ENCODE peak calls at places on chromosomes 5 and 9, in eight cellular contexts. One of them, this sample, is unnamed.

GRCh38 chr9:129281506-129282145 is 103.6 kb upstream of the IER5L start:
- DNase-seq in endodermal cell: peak; percentile 45
- DNase-seq in right lobe of liver: no peak
- DNase-seq in Peyer's patch: peak; percentile 21
- DNase-seq in psoas muscle: no peak
- DNase-seq in GM23338: no peak
- DNase-seq in endothelial cell of umbilical vein: no peak
- DNase-seq in mammary epithelial cell: no peak
- DNase-seq in this sample: no peak

GRCh38 chr9:131398204-131398603 is 4.3 kb downstream of the PRRC2B start:
- DNase-seq in right lobe of liver: no peak
- DNase-seq in mammary epithelial cell: peak; percentile 68
- DNase-seq in psoas muscle: no peak
- DNase-seq in GM23338: no peak
- DNase-seq in Peyer's patch: no peak
- DNase-seq in endodermal cell: no peak
- DNase-seq in endothelial cell of umbilical vein: peak; percentile 49
- DNase-seq in this sample: no peak

GRCh38 chr9:134670042-134670525 is 28.5 kb downstream of the COL5A1 start:
- DNase-seq in Peyer's patch: no peak
- DNase-seq in endothelial cell of umbilical vein: peak; percentile 26
- DNase-seq in GM23338: no peak
- DNase-seq in endodermal cell: no peak
- DNase-seq in mammary epithelial cell: peak; percentile 42
- DNase-seq in psoas muscle: no peak
- DNase-seq in right lobe of liver: no peak
- DNase-seq in this sample: no peak

GRCh38 chr9:124593080-124594058 is 86.2 kb upstream of the NR5A1 start:
- DNase-seq in mammary epithelial cell: no peak
- DNase-seq in endothelial cell of umbilical vein: no peak
- DNase-seq in endodermal cell: peak; percentile 77
- DNase-seq in GM23338: peak; percentile 93
- DNase-seq in Peyer's patch: no peak
- DNase-seq in right lobe of liver: no peak
- DNase-seq in psoas muscle: no peak
- DNase-seq in this sample: no peak

GRCh38 chr9:37992924-37993349 is 76.1 kb downstream of the SHB start:
- DNase-seq in endodermal cell: no peak
- DNase-seq in right lobe of liver: no peak
- DNase-seq in Peyer's patch: peak; percentile 7
- DNase-seq in endothelial cell of umbilical vein: peak; percentile 80
- DNase-seq in psoas muscle: no peak
- DNase-seq in mammary epithelial cell: no peak
- DNase-seq in GM23338: no peak
- DNase-seq in this sample: no peak

GRCh38 chr5:59296317-59297264 is 596.9 kb downstream of the PDE4D start:
- DNase-seq in Peyer's patch: no peak
- DNase-seq in psoas muscle: no peak
- DNase-seq in endothelial cell of umbilical vein: peak; percentile 83
- DNase-seq in GM23338: no peak
- DNase-seq in mammary epithelial cell: peak; percentile 62
- DNase-seq in right lobe of liver: no peak
- DNase-seq in endodermal cell: no peak
- DNase-seq in this sample: no peak

GRCh38 chr9:6024035-6024554 is 8.7 kb upstream of the RANBP6 start:
- DNase-seq in psoas muscle: no peak
- DNase-seq in right lobe of liver: no peak
- DNase-seq in GM23338: peak; percentile 67
- DNase-seq in mammary epithelial cell: no peak
- DNase-seq in Peyer's patch: no peak
- DNase-seq in endodermal cell: peak; percentile 58
- DNase-seq in endothelial cell of umbilical vein: peak; percentile 22
- DNase-seq in this sample: no peak

GRCh38 chr5:146662229-146662628 is 146.2 kb upstream of the GPR151 start:
- DNase-seq in right lobe of liver: no peak
- DNase-seq in GM23338: peak; percentile 72
- DNase-seq in mammary epithelial cell: peak; percentile 22
- DNase-seq in endothelial cell of umbilical vein: peak; percentile 51
- DNase-seq in psoas muscle: no peak
- DNase-seq in Peyer's patch: no peak
- DNase-seq in endodermal cell: no peak
- DNase-seq in this sample: no peak

GRCh38 chr5:87195104-87195581 is 72.5 kb upstream of the RASA1 start:
- DNase-seq in GM23338: no peak
- DNase-seq in endodermal cell: no peak
- DNase-seq in right lobe of liver: no peak
- DNase-seq in mammary epithelial cell: peak; percentile 53
- DNase-seq in psoas muscle: no peak
- DNase-seq in endothelial cell of umbilical vein: peak; percentile 85
- DNase-seq in Peyer's patch: no peak
- DNase-seq in this sample: no peak

GRCh38 chr9:130732793-130733221 is 39.2 kb downstream of the EXOSC2 start:
- DNase-seq in endodermal cell: no peak
- DNase-seq in psoas muscle: no peak
- DNase-seq in Peyer's patch: no peak
- DNase-seq in mammary epithelial cell: no peak
- DNase-seq in GM23338: no peak
- DNase-seq in right lobe of liver: no peak
- DNase-seq in endothelial cell of umbilical vein: peak; percentile 22
- DNase-seq in this sample: no peak

GRCh38 chr5:72346396-72346795 is 26.2 kb downstream of the PTCD2 start:
- DNase-seq in GM23338: no peak
- DNase-seq in psoas muscle: no peak
- DNase-seq in right lobe of liver: peak; percentile 61
- DNase-seq in endothelial cell of umbilical vein: no peak
- DNase-seq in mammary epithelial cell: no peak
- DNase-seq in Peyer's patch: no peak
- DNase-seq in endodermal cell: no peak
- DNase-seq in this sample: no peak

GRCh38 chr5:149803641-149804468 is 73.7 kb downstream of the PPARGC1B start:
- DNase-seq in psoas muscle: no peak
- DNase-seq in Peyer's patch: no peak
- DNase-seq in endodermal cell: no peak
- DNase-seq in mammary epithelial cell: no peak
- DNase-seq in GM23338: no peak
- DNase-seq in endothelial cell of umbilical vein: no peak
- DNase-seq in right lobe of liver: no peak
- DNase-seq in this sample: no peak
- H3K4me1 ChIP-seq in psoas muscle: peaks cover 98% of the 10 kb centered on the region
- H3K4me1 ChIP-seq in Peyer's patch: no peaks in the 10 kb centered on the region
- H3K4me1 ChIP-seq in endodermal cell: peaks cover 14% of the 10 kb centered on the region
- H3K4me1 ChIP-seq in mammary epithelial cell: peaks cover 23% of the 10 kb centered on the region
- H3K4me1 ChIP-seq in GM23338: peaks cover 16% of the 10 kb centered on the region
- H3K4me1 ChIP-seq in endothelial cell of umbilical vein: peaks cover 8% of the 10 kb centered on the region
- H3K4me1 ChIP-seq in right lobe of liver: peaks cover 8% of the 10 kb centered on the region
- H3K4me1 ChIP-seq in this sample: no peaks in the 10 kb centered on the region

DNA sequence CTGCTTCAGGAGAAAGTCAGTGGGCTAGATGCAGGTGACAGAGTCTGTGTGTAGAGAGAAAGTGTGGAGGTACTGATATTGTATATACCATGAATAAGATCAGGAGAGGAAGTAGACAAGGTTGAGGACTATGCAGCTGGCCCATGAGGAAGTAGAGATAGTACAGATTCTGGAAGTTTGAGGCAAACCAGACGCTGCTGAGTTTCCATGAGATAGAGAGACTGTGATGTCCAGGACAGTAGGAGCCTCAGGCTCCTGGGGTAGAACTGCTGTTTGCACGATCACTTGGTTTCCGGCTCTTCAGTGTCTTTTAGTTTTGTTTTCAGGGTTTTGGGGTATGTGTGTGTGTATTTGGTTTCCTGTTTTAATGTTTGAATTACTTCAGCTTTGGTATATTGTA is 13.6 kb downstream of the OTULINL start:
- DNase-seq in GM23338: no peak
- DNase-seq in Peyer's patch: no peak
- DNase-seq in psoas muscle: no peak
- DNase-seq in endodermal cell: no peak
- DNase-seq in mammary epithelial cell: no peak
- DNase-seq in right lobe of liver: no peak
- DNase-seq in endothelial cell of umbilical vein: no peak
- DNase-seq in this sample: peak; percentile 68
- H3K4me3 ChIP-seq in GM23338: no peak overlapping the region
- H3K4me3 ChIP-seq in Peyer's patch: no peak overlapping the region
- H3K4me3 ChIP-seq in psoas muscle: no peak overlapping the region
- H3K4me3 ChIP-seq in endodermal cell: no peak overlapping the region
- H3K4me3 ChIP-seq in mammary epithelial cell: no peak overlapping the region
- H3K4me3 ChIP-seq in right lobe of liver: no peak overlapping the region
- H3K4me3 ChIP-seq in endothelial cell of umbilical vein: no peak overlapping the region
- H3K4me3 ChIP-seq in this sample: peak overlapping the region; percentile 62

DNA sequence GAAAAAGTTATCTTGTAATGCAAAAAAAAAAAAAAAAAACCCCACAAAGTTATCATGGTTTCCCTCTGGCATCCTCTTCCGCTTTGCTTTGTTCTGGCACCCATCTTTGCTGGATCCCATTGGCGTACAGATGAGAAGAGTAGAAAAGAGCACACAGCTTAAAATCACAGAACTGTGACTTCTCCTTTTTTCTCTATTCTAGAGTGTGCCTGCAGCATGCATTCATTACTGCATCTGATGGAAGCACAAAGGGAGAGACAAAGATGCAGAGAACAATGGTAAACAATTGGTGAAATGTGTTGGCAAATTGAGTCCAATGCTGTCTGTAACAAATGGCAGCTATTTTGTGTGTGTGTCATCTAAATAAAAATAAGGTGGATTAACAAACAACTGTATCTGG is 440.8 kb upstream of the PIK3R1 start:
- DNase-seq in endodermal cell: no peak
- DNase-seq in right lobe of liver: no peak
- DNase-seq in mammary epithelial cell: no peak
- DNase-seq in psoas muscle: no peak
- DNase-seq in GM23338: no peak
- DNase-seq in Peyer's patch: no peak
- DNase-seq in endothelial cell of umbilical vein: no peak
- DNase-seq in this sample: no peak
- H3K27ac ChIP-seq in endodermal cell: no peak overlapping the region
- H3K27ac ChIP-seq in right lobe of liver: no peak overlapping the region
- H3K27ac ChIP-seq in mammary epithelial cell: no peak overlapping the region
- H3K27ac ChIP-seq in psoas muscle: peak overlapping the region; percentile 59
- H3K27ac ChIP-seq in GM23338: no peak overlapping the region
- H3K27ac ChIP-seq in Peyer's patch: no peak overlapping the region
- H3K27ac ChIP-seq in endothelial cell of umbilical vein: no peak overlapping the region
- H3K27ac ChIP-seq in this sample: no peak overlapping the region

GRCh38 chr9:128080218-128080617 is 12.2 kb downstream of the SLC25A25 start:
- DNase-seq in Peyer's patch: no peak
- DNase-seq in right lobe of liver: no peak
- DNase-seq in GM23338: no peak
- DNase-seq in mammary epithelial cell: no peak
- DNase-seq in endothelial cell of umbilical vein: no peak
- DNase-seq in endodermal cell: no peak
- DNase-seq in psoas muscle: no peak
- DNase-seq in this sample: no peak
- H3K4me1 ChIP-seq in Peyer's patch: peaks cover 8% of the 10 kb centered on the region
- H3K4me1 ChIP-seq in right lobe of liver: peaks cover 13% of the 10 kb centered on the region
- H3K4me1 ChIP-seq in GM23338: peaks cover 11% of the 10 kb centered on the region
- H3K4me1 ChIP-seq in mammary epithelial cell: peaks cover 14% of the 10 kb centered on the region
- H3K4me1 ChIP-seq in endothelial cell of umbilical vein: peaks cover 18% of the 10 kb centered on the region
- H3K4me1 ChIP-seq in endodermal cell: peaks cover 3% of the 10 kb centered on the region
- H3K4me1 ChIP-seq in psoas muscle: peaks cover 39% of the 10 kb centered on the region
- H3K4me1 ChIP-seq in this sample: no peaks in the 10 kb centered on the region

GRCh38 chr9:110575952-110576351 is 3.6 kb downstream of the SVEP1 start:
- DNase-seq in GM23338: no peak
- DNase-seq in endothelial cell of umbilical vein: peak; percentile 9
- DNase-seq in right lobe of liver: no peak
- DNase-seq in endodermal cell: no peak
- DNase-seq in mammary epithelial cell: no peak
- DNase-seq in Peyer's patch: no peak
- DNase-seq in psoas muscle: no peak
- DNase-seq in this sample: no peak
- H3K4me3 ChIP-seq in GM23338: no peak overlapping the region
- H3K4me3 ChIP-seq in endothelial cell of umbilical vein: no peak overlapping the region
- H3K4me3 ChIP-seq in right lobe of liver: no peak overlapping the region
- H3K4me3 ChIP-seq in endodermal cell: no peak overlapping the region
- H3K4me3 ChIP-seq in mammary epithelial cell: no peak overlapping the region
- H3K4me3 ChIP-seq in Peyer's patch: no peak overlapping the region
- H3K4me3 ChIP-seq in psoas muscle: peak overlapping the region; percentile 62
- H3K4me3 ChIP-seq in this sample: no peak overlapping the region

GRCh38 chr5:17279487-17279886 is 62.1 kb downstream of the BASP1 start:
- DNase-seq in right lobe of liver: no peak
- DNase-seq in Peyer's patch: no peak
- DNase-seq in GM23338: no peak
- DNase-seq in mammary epithelial cell: no peak
- DNase-seq in endodermal cell: no peak
- DNase-seq in endothelial cell of umbilical vein: no peak
- DNase-seq in psoas muscle: no peak
- DNase-seq in this sample: no peak
- H3K27ac ChIP-seq in right lobe of liver: no peak overlapping the region
- H3K27ac ChIP-seq in Peyer's patch: no peak overlapping the region
- H3K27ac ChIP-seq in GM23338: no peak overlapping the region
- H3K27ac ChIP-seq in mammary epithelial cell: no peak overlapping the region
- H3K27ac ChIP-seq in endodermal cell: no peak overlapping the region
- H3K27ac ChIP-seq in endothelial cell of umbilical vein: no peak overlapping the region
- H3K27ac ChIP-seq in psoas muscle: no peak overlapping the region
- H3K27ac ChIP-seq in this sample: no peak overlapping the region

DNA sequence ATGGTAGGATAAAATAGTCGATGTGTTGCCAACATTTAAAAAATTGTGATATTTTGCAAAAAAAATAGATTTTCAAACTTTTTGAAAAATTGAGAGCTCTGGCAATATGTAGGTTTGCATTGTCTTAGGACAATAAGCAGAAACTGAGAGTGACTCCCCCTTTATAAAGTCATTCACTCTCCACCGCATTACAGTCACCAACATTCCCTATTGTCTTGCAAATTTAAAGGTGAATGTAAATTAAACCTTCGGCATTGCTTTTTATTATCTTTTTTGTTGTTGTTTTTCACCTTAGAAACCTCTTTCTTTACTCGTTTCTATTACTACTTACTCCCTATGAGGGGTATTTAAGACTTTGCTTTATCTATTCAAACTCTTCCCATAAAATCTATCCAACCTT is 944.2 kb downstream of the DTWD2 start:
- DNase-seq in endothelial cell of umbilical vein: no peak
- DNase-seq in Peyer's patch: no peak
- DNase-seq in mammary epithelial cell: no peak
- DNase-seq in psoas muscle: no peak
- DNase-seq in endodermal cell: no peak
- DNase-seq in right lobe of liver: no peak
- DNase-seq in GM23338: peak; percentile 60
- DNase-seq in this sample: no peak
- H3K4me1 ChIP-seq in endothelial cell of umbilical vein: no peaks in the 10 kb centered on the region
- H3K4me1 ChIP-seq in Peyer's patch: no peaks in the 10 kb centered on the region
- H3K4me1 ChIP-seq in mammary epithelial cell: no peaks in the 10 kb centered on the region
- H3K4me1 ChIP-seq in psoas muscle: no peaks in the 10 kb centered on the region
- H3K4me1 ChIP-seq in endodermal cell: no peaks in the 10 kb centered on the region
- H3K4me1 ChIP-seq in right lobe of liver: no peaks in the 10 kb centered on the region
- H3K4me1 ChIP-seq in GM23338: peaks cover 6% of the 10 kb centered on the region
- H3K4me1 ChIP-seq in this sample: no peaks in the 10 kb centered on the region